ENCODE peak calls at places on chromosomes 3 and 15, in seven cellular contexts. L, C, K, W, H, F and Z are unnamed samples. For H3K9me3, the result is how much of the 10 kb centered on the place peaks cover.

GRCh38 chr15:92071030-92071644 is 217.6 kb downstream of the SLCO3A1 start:
- DNase-seq in L (no peak), C (no peak), K (no peak), W (no peak), H (no peak), F (no peak), Z (no peak)

GRCh38 chr3:18425641-18426403 is 683 bp upstream of the SATB1 start:
- DNase-seq in L (peak), C (no peak), K (peak), W (peak), H (no peak), F (peak), Z (no peak)

GRCh38 chr15:59306520-59307163 is 66.0 kb downstream of the MYO1E start:
- DNase-seq in L (no peak), C (peak), K (no peak), W (no peak), H (no peak), F (peak), Z (peak)

GRCh38 chr3:52546111-52546901 is 9.9 kb downstream of the UQCC5 start:
- DNase-seq in L (no peak), C (no peak), K (no peak), W (no peak), H (no peak), F (no peak), Z (no peak)

GRCh38 chr3:79558943-79559342 is 208.9 kb downstream of the ROBO1 start:
- DNase-seq in L (no peak), C (no peak), K (no peak), W (no peak), H (no peak), F (no peak), Z (no peak)

GRCh38 chr3:52779011-52779410 is 1.6 kb downstream of the ITIH1 start:
- DNase-seq in L (no peak), C (no peak), K (no peak), W (peak), H (no peak), F (no peak), Z (no peak)

GRCh38 chr3:133855772-133856171 is 39.9 kb downstream of the RAB6B start:
- DNase-seq in L (no peak), C (no peak), K (no peak), W (no peak), H (no peak), F (no peak), Z (no peak)

GRCh38 chr3:194145702-194146101 is 9.8 kb downstream of the HES1 start:
- DNase-seq in L (no peak), C (no peak), K (no peak), W (no peak), H (no peak), F (no peak), Z (no peak)

GRCh38 chr15:100926258-100926657 is 7.1 kb downstream of the LRRK1 start:
- DNase-seq in L (no peak), C (no peak), K (no peak), W (peak), H (no peak), F (peak), Z (no peak)

GRCh38 chr15:57411945-57412768 is 35.9 kb downstream of the CGNL1 start:
- DNase-seq in L (peak), C (no peak), K (no peak), W (peak), H (no peak), F (no peak), Z (no peak)

GRCh38 chr15:45995800-45996199 is 361.0 kb downstream of the SQOR start:
- DNase-seq in L (no peak), C (no peak), K (no peak), W (no peak), H (no peak), F (no peak), Z (no peak)

GRCh38 chr3:98763076-98763475 is at the start of gene ST3GAL6:
- DNase-seq in L (no peak), C (peak), K (peak), W (no peak), H (no peak), F (no peak), Z (no peak)

GRCh38 chr15:36626984-36627383 is 47.6 kb downstream of the CDIN1 start:
- DNase-seq in L (no peak), C (no peak), K (no peak), W (no peak), H (no peak), F (no peak), Z (no peak)

GRCh38 chr15:44188810-44189209 is 6.3 kb downstream of the FRMD5 start:
- DNase-seq in L (no peak), C (no peak), K (no peak), W (no peak), H (no peak), F (no peak), Z (no peak)

GRCh38 chr3:149468504-149469212 is 5.8 kb upstream of the TM4SF4 start:
- DNase-seq in L (no peak), C (no peak), K (peak), W (no peak), H (peak), F (no peak), Z (no peak)

GRCh38 chr3:61562042-61562809 is 855 bp downstream of the PTPRG start:
- DNase-seq in L (no peak), C (peak), K (peak), W (peak), H (no peak), F (no peak), Z (no peak)

GRCh38 chr3:147544290-147544689 is 135.1 kb downstream of the ZIC1 start:
- DNase-seq in L (no peak), C (no peak), K (no peak), W (no peak), H (no peak), F (no peak), Z (no peak)

GRCh38 chr3:47283596-47284364 is 1.0 kb downstream of the KLHL18 start:
- DNase-seq in L (peak), C (peak), K (peak), W (peak), H (no peak), F (peak), Z (no peak)

GRCh38 chr3:149969945-149970715 is 565 bp downstream of the PFN2 start:
- DNase-seq in L (no peak), C (peak), K (peak), W (peak), H (peak), F (peak), Z (peak)

GRCh38 chr3:195812366-195812765 is 637 bp upstream of the MUC4 start:
- DNase-seq in L (no peak), C (no peak), K (no peak), W (no peak), H (no peak), F (no peak), Z (no peak)

DNA sequence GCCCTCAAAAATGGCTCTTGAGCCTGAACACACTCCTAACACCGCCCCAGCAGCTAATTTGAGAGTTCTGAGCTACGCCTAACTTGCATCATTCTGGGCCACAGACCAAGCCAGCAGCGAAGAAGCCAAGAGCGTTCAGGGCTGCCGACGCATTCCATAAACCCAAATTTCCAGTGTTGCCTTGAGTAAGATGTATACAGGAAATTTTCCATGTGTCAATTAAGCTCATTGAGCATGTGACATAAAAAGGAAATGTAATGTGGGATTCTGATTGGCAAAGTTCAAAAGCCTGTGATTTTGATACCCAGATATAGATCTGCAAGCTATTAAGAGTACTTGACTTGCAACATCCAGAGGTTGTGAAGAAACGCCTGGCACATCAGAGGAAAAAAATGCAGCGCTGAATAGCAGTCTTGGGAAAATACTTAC is 148.6 kb upstream of the NR2F2 start:
- DNase-seq in L (no peak), C (peak), K (peak), W (no peak), H (no peak), F (no peak), Z (peak)
- H3K4me3 ChIP-seq in L (no peak), C (no peak), K (no peak), W (no peak), H (no peak), F (no peak), Z (no peak)

GRCh38 chr15:90160781-90161727 is 40.1 kb upstream of the SEMA4B start:
- DNase-seq in L (no peak), C (peak), K (no peak), W (no peak), H (peak), F (peak), Z (no peak)
- H2AFZ ChIP-seq in L (no peak), C (peak), K (no peak), W (no peak), H (no peak), F (no peak), Z (no peak)

GRCh38 chr3:112143689-112144088 is 10.6 kb upstream of the GCSAM start:
- DNase-seq in L (no peak), C (no peak), K (no peak), W (no peak), H (no peak), F (no peak), Z (no peak)

GRCh38 chr3:112143251-112143650 is 10.2 kb upstream of the GCSAM start:
- DNase-seq in L (no peak), C (peak), K (peak), W (no peak), H (no peak), F (no peak), Z (peak)

GRCh38 chr3:112149136-112149535 is 16.1 kb upstream of the GCSAM start:
- DNase-seq in L (no peak), C (peak), K (no peak), W (no peak), H (no peak), F (no peak), Z (no peak)
- H3K9me3 ChIP-seq in L (under half), C (under half), K (under half), W (under half), H (under half), F (under half), Z (under half)

GRCh38 chr3:119596392-119596791 is 1.3 kb upstream of the PLA1A start:
- DNase-seq in L (no peak), C (no peak), K (no peak), W (no peak), H (no peak), F (no peak), Z (no peak)
- H3K4me3 ChIP-seq in L (no peak), C (no peak), K (no peak), W (no peak), H (no peak), F (no peak), Z (no peak)

GRCh38 chr15:40906947-40907802 is 12.9 kb downstream of the VPS18 start:
- DNase-seq in L (peak), C (peak), K (peak), W (no peak), H (no peak), F (peak), Z (peak)
- H2AFZ ChIP-seq in L (peak), C (peak), K (no peak), W (peak), H (no peak), F (peak), Z (peak)